ENCODE peak calls at places on chromosomes 12 and 14, in nine cellular contexts. T is BE2C, A is kidney epithelial cell, D is lung, K is tibial nerve, E is lower leg skin, P is IMR-90, I is GM23338, U is GM12865. Y is an unnamed sample.
A peak's percentile ranks its signal among the peaks of the same experiment; 100 is the strongest.

GRCh38 chr14:33331176-33331949 is 392.7 kb downstream of the NPAS3 start:
- DNase-seq in T (no peak), A (no peak), D (no peak), K (no peak), E (no peak), P (no peak), I (no peak), U (no peak), Y (no peak)

GRCh38 chr14:68547305-68548193 is 245.3 kb downstream of the ZFP36L1 start:
- DNase-seq in T (no peak), A (no peak), D (peak; percentile 71), K (no peak), E (peak; percentile 94), P (peak; percentile 93), I (no peak), U (peak; percentile 15), Y (no peak)

GRCh38 chr12:4908694-4909396 is 860 bp upstream of the KCNA1 start:
- DNase-seq in T (no peak), A (no peak), D (no peak), K (no peak), E (no peak), P (no peak), I (peak; percentile 96), U (peak; percentile 46), Y (no peak)

GRCh38 chr14:105737504-105738246 is 211.3 kb downstream of the TMEM121 start:
- DNase-seq in T (no peak), A (no peak), D (no peak), K (no peak), E (peak; percentile 76), P (no peak), I (no peak), U (peak; percentile 15), Y (no peak)

GRCh38 chr12:3299929-3300832 is 190.8 kb upstream of the PRMT8 start:
- DNase-seq in T (peak; percentile 86), A (peak; percentile 96), D (peak; percentile 88), K (peak; percentile 85), E (peak; percentile 97), P (peak; percentile 96), I (peak; percentile 96), U (peak; percentile 87), Y (peak; percentile 58)

GRCh38 chr12:124679533-124680371 is 112.3 kb upstream of the NCOR2 start:
- DNase-seq in T (no peak), A (no peak), D (no peak), K (peak; percentile 71), E (no peak), P (no peak), I (no peak), U (no peak), Y (no peak)

GRCh38 chr14:96051642-96052540 is 12.7 kb downstream of the C14orf132 start:
- DNase-seq in T (no peak), A (no peak), D (no peak), K (no peak), E (peak; percentile 69), P (peak; percentile 8), I (peak; percentile 88), U (peak; percentile 58), Y (no peak)

GRCh38 chr12:120847392-120848157 is 56.6 kb downstream of the SPPL3 start:
- DNase-seq in T (no peak), A (no peak), D (no peak), K (no peak), E (no peak), P (no peak), I (no peak), U (peak; percentile 83), Y (no peak)

GRCh38 chr14:84965279-84965678 is 564.7 kb upstream of the FLRT2 start:
- DNase-seq in T (no peak), A (no peak), D (no peak), K (no peak), E (no peak), P (no peak), I (no peak), U (no peak), Y (no peak)

GRCh38 chr12:94498073-94498472 is 38.4 kb upstream of the CEP83 start:
- DNase-seq in T (no peak), A (no peak), D (no peak), K (no peak), E (no peak), P (no peak), I (peak; percentile 64), U (peak; percentile 17), Y (no peak)

GRCh38 chr14:100246136-100246535 is 7.2 kb downstream of the YY1 start:
- DNase-seq in T (peak; percentile 44), A (no peak), D (no peak), K (no peak), E (no peak), P (no peak), I (no peak), U (no peak), Y (no peak)

GRCh38 chr14:51458563-51458955 is 193.2 kb upstream of the FRMD6 start:
- DNase-seq in T (no peak), A (no peak), D (no peak), K (no peak), E (no peak), P (peak; percentile 99), I (no peak), U (no peak), Y (no peak)

GRCh38 chr14:105123266-105123665 is 45.3 kb downstream of the JAG2 start:
- DNase-seq in T (no peak), A (no peak), D (no peak), K (no peak), E (no peak), P (no peak), I (no peak), U (no peak), Y (no peak)

GRCh38 chr14:90521121-90521929 is 124.5 kb downstream of the CALM1 start:
- DNase-seq in T (no peak), A (no peak), D (no peak), K (no peak), E (no peak), P (no peak), I (no peak), U (no peak), Y (peak; percentile 34)

GRCh38 chr14:59407246-59407615 is 57.9 kb downstream of the GPR135 start:
- DNase-seq in T (no peak), A (no peak), D (no peak), K (no peak), E (no peak), P (peak; percentile 97), I (no peak), U (no peak), Y (peak; percentile 20)

GRCh38 chr12:117125275-117125613 is 26.0 kb upstream of the TESC start:
- DNase-seq in T (peak; percentile 56), A (no peak), D (no peak), K (no peak), E (no peak), P (peak; percentile 24), I (no peak), U (no peak), Y (no peak)

GRCh38 chr14:56378474-56378873 is 201.1 kb upstream of the TMEM260 start:
- DNase-seq in T (no peak), A (peak; percentile 14), D (no peak), K (no peak), E (no peak), P (peak; percentile 82), I (no peak), U (no peak), Y (no peak)

GRCh38 chr12:22527999-22528398 is 16.3 kb downstream of the C2CD5 start:
- DNase-seq in T (no peak), A (no peak), D (no peak), K (no peak), E (no peak), P (peak; percentile 80), I (no peak), U (no peak), Y (peak; percentile 60)

GRCh38 chr14:103056322-103057027 is 874 bp downstream of the CDC42BPB start:
- DNase-seq in T (peak; percentile 91), A (no peak), D (peak; percentile 69), K (no peak), E (peak; percentile 95), P (peak; percentile 55), I (peak; percentile 82), U (peak; percentile 30), Y (no peak)

GRCh38 chr12:3247077-3247476 is 169.9 kb downstream of the TSPAN9 start:
- DNase-seq in T (no peak), A (no peak), D (no peak), K (no peak), E (no peak), P (no peak), I (no peak), U (no peak), Y (no peak)

GRCh38 chr14:44941591-44941990 is 20.2 kb downstream of the KLHL28 start:
- DNase-seq in T (no peak), A (no peak), D (no peak), K (no peak), E (no peak), P (no peak), I (no peak), U (no peak), Y (no peak)

GRCh38 chr14:24439830-24440605 is 2.6 kb downstream of the SDR39U1 start:
- DNase-seq in T (no peak), A (no peak), D (no peak), K (no peak), E (no peak), P (no peak), I (no peak), U (no peak), Y (no peak)
- H3K4me3 ChIP-seq in T (no peak overlapping the region), A (no peak overlapping the region), D (no peak overlapping the region), K (no peak overlapping the region), E (no peak overlapping the region), P (no peak overlapping the region), I (no peak overlapping the region), U (no peak overlapping the region), Y (no peak overlapping the region)

GRCh38 chr12:11039171-11039570 is 8.0 kb upstream of the TAS2R31 start:
- DNase-seq in T (no peak), A (no peak), D (no peak), K (no peak), E (no peak), P (no peak), I (no peak), U (no peak), Y (no peak)
- TF ChIP-seq CTCF in T (no peak), A (no peak), D (no peak), K (no peak), E (no peak), P (no peak), I (no peak), U (no peak), Y (no peak)

GRCh38 chr12:6772729-6773661 is 675 bp downstream of the LAG3 start:
- DNase-seq in T (no peak), A (no peak), D (no peak), K (no peak), E (no peak), P (no peak), I (no peak), U (no peak), Y (no peak)
- H3K4me3 ChIP-seq in T (no peak overlapping the region), A (no peak overlapping the region), D (no peak overlapping the region), K (no peak overlapping the region), E (no peak overlapping the region), P (no peak overlapping the region), I (peak overlapping the region; percentile 64), U (peak overlapping the region; percentile 8), Y (no peak overlapping the region)

GRCh38 chr12:110906088-110906487 is 14.3 kb downstream of the MYL2 start:
- DNase-seq in T (no peak), A (no peak), D (no peak), K (no peak), E (no peak), P (no peak), I (no peak), U (peak; percentile 76), Y (no peak)
- TF ChIP-seq CTCF in T (peak; percentile 14), A (no peak), D (no peak), K (no peak), E (no peak), P (no peak), I (no peak), U (peak; percentile 31), Y (no peak)